ENCODE peak calls at places on chromosomes 6 and 20, in five cellular contexts. H, F, C, M and U are unnamed samples.

GRCh38 chr6:153001767-153002612 is 519 bp downstream of the MTRF1L start:
- DNase-seq in H (no peak), F (no peak), C (no peak), M (peak; percentile 29), U (peak; percentile 20)

GRCh38 chr6:25596928-25597818 is 54.8 kb upstream of the SCGN start:
- DNase-seq in F (no peak), H (no peak), C (no peak), M (no peak), U (no peak)

GRCh38 chr6:155381856-155382690 is 67.8 kb upstream of the TFB1M start:
- DNase-seq in H (no peak), M (no peak), F (peak; percentile 66), C (no peak), U (no peak)

GRCh38 chr6:52361347-52361944 is 505 bp upstream of the PAQR8 start:
- DNase-seq in H (no peak), F (peak; percentile 21), M (no peak), C (no peak), U (peak; percentile 30)

GRCh38 chr20:23867152-23867776 is 12.3 kb downstream of the CST5 start:
- DNase-seq in H (no peak), M (peak; percentile 46), C (no peak), F (no peak), U (no peak)

GRCh38 chr6:146785001-146785585 is 186.3 kb downstream of the ADGB start:
- DNase-seq in C (no peak), F (peak; percentile 37), M (peak; percentile 58), H (no peak), U (peak; percentile 22)

GRCh38 chr20:63032861-63033634 is 26.3 kb upstream of the BHLHE23 start:
- DNase-seq in M (peak; percentile 56), C (no peak), F (no peak), H (no peak), U (peak; percentile 85)

GRCh38 chr6:39166189-39166917 is 51.4 kb upstream of the SAYSD1 start:
- DNase-seq in F (peak; percentile 98), H (peak; percentile 81), M (peak; percentile 73), C (peak; percentile 80), U (peak; percentile 93)

GRCh38 chr6:170522565-170523183 is 30.4 kb downstream of the PSMB1 start:
- DNase-seq in C (no peak), M (no peak), F (peak; percentile 58), H (no peak), U (peak; percentile 48)

GRCh38 chr6:157428418-157429202 is 47.6 kb downstream of the ZDHHC14 start:
- DNase-seq in F (no peak), M (no peak), H (no peak), C (peak; percentile 28), U (peak; percentile 73)

GRCh38 chr20:49186535-49187329 is 1.4 kb downstream of the STAU1 start:
- DNase-seq in F (peak; percentile 29), C (peak; percentile 49), M (peak; percentile 64), H (peak; percentile 65), U (peak; percentile 27)

GRCh38 chr20:31606928-31607639 is 2.0 kb downstream of the ID1 start:
- DNase-seq in M (no peak), F (peak; percentile 84), H (peak; percentile 55), C (peak; percentile 41), U (peak; percentile 75)

GRCh38 chr6:150149146-150149545 is 6.3 kb downstream of the PPP1R14C start:
- DNase-seq in C (no peak), H (no peak), F (no peak), M (no peak), U (no peak)

GRCh38 chr6:102298066-102298465 is 904.6 kb downstream of the GRIK2 start:
- DNase-seq in M (no peak), H (no peak), F (no peak), C (no peak), U (no peak)

GRCh38 chr20:19621072-19621471 is 137.0 kb upstream of the RIN2 start:
- DNase-seq in M (no peak), C (no peak), F (no peak), H (no peak), U (no peak)

GRCh38 chr6:115945306-115945705 is 115.4 kb downstream of the FRK start:
- DNase-seq in H (no peak), C (no peak), F (no peak), M (no peak), U (no peak)

GRCh38 chr6:11762782-11763459 is 15.7 kb downstream of the ADTRP start:
- DNase-seq in F (no peak), M (no peak), H (no peak), C (no peak), U (no peak)

GRCh38 chr6:31304683-31305082 is 32.8 kb upstream of the HLA-C start:
- DNase-seq in M (no peak), C (no peak), H (no peak), F (no peak), U (no peak)

GRCh38 chr6:100693249-100693927 is 187.7 kb downstream of the ASCC3 start:
- DNase-seq in C (no peak), F (no peak), M (no peak), H (no peak), U (no peak)

GRCh38 chr20:56755201-56755600 is 126.1 kb downstream of the TFAP2C start:
- DNase-seq in C (no peak), H (no peak), M (no peak), F (no peak), U (no peak)

GRCh38 chr6:106215608-106216007 is 110.0 kb downstream of the ATG5 start:
- DNase-seq in H (no peak), M (no peak), F (no peak), C (no peak), U (no peak)

GRCh38 chr6:91633374-91634184 is 1046.7 kb upstream of the MAP3K7 start:
- DNase-seq in H (no peak), F (peak; percentile 57), C (no peak), M (no peak), U (no peak)

GRCh38 chr20:36344517-36345132 is 38.5 kb downstream of the DLGAP4 start:
- DNase-seq in H (peak; percentile 37), M (peak; percentile 33), F (no peak), C (peak; percentile 65), U (peak; percentile 94)

GRCh38 chr6:12312736-12313135 is 22.6 kb downstream of the EDN1 start:
- DNase-seq in F (no peak), H (no peak), M (no peak), C (no peak), U (no peak)

GRCh38 chr6:84123186-84123585 is 89.6 kb downstream of the MRAP2 start:
- DNase-seq in F (no peak), H (no peak), M (no peak), C (no peak), U (no peak)

GRCh38 chr6:117352466-117353081 is 73.2 kb downstream of the ROS1 start:
- DNase-seq in M (peak; percentile 1), H (no peak), F (no peak), C (no peak), U (no peak)

GRCh38 chr20:652611-653109 is 340 bp downstream of the SRXN1 start:
- DNase-seq in M (no peak), F (peak; percentile 53), H (peak; percentile 33), C (no peak), U (no peak)

GRCh38 chr20:49853640-49854039 is 41.0 kb downstream of the SLC9A8 start:
- DNase-seq in C (peak; percentile 51), H (no peak), F (peak; percentile 49), M (no peak), U (peak; percentile 58)

GRCh38 chr6:8195714-8196104 is 93.4 kb upstream of the EEF1E1 start:
- DNase-seq in H (no peak), M (no peak), F (no peak), C (no peak), U (no peak)

GRCh38 chr6:75296811-75297779 is 12.5 kb upstream of the TMEM30A start:
- DNase-seq in C (no peak), F (no peak), H (no peak), M (peak; percentile 75), U (peak; percentile 22)

GRCh38 chr6:151330130-151330715 is 61.1 kb downstream of the ZBTB2 start:
- DNase-seq in M (no peak), H (no peak), F (no peak), C (no peak), U (no peak)

GRCh38 chr6:132020138-132020551 is 69.0 kb upstream of the CCN2 start:
- DNase-seq in M (no peak), F (no peak), C (no peak), H (no peak), U (no peak)

GRCh38 chr20:13510837-13511488 is 127.8 kb downstream of the TASP1 start:
- DNase-seq in C (no peak), F (no peak), M (no peak), H (no peak), U (no peak)

GRCh38 chr20:63942250-63943006 is 13.8 kb downstream of the UCKL1 start:
- DNase-seq in F (peak; percentile 42), H (peak; percentile 69), M (peak; percentile 82), C (no peak), U (peak; percentile 98)

GRCh38 chr20:41110930-41111577 is 26.3 kb upstream of the PLCG1 start:
- DNase-seq in M (no peak), C (peak; percentile 33), H (no peak), F (no peak), U (no peak)

GRCh38 chr20:41111578-41111951 is 25.8 kb upstream of the PLCG1 start:
- DNase-seq in H (no peak), C (no peak), F (no peak), M (no peak), U (no peak)

GRCh38 chr20:41110012-41110411 is 27.3 kb upstream of the PLCG1 start:
- DNase-seq in H (no peak), M (no peak), C (no peak), F (no peak), U (no peak)

DNA sequence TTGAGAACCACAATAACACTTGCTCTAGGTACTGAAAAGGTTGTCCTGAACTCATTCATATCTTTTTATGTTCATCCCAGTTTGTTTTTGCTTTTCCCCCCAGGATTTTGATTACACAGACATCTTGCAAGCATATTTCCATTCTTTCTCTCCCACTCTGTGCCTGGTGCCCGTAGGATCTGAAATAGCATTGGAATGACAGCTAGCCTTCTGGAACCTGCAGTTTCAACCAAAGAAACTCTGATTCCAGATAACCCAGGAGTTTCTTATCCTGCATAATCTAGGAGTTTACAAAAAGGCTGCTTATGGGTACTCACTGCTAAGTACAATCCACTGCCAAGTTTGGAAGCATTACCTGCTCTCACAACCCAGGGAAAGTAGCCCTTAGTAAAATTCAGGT is 28.8 kb upstream of the PLCG1 start:
- DNase-seq in H (no peak), C (no peak), F (no peak), M (no peak), U (no peak)
- H3K36me3 ChIP-seq in H (peaks cover 79% of the 10 kb centered on the region), C (peaks cover 50% of the 10 kb centered on the region), F (peaks cover 64% of the 10 kb centered on the region), M (peaks cover 99% of the 10 kb centered on the region), U (peaks cover 19% of the 10 kb centered on the region)

DNA sequence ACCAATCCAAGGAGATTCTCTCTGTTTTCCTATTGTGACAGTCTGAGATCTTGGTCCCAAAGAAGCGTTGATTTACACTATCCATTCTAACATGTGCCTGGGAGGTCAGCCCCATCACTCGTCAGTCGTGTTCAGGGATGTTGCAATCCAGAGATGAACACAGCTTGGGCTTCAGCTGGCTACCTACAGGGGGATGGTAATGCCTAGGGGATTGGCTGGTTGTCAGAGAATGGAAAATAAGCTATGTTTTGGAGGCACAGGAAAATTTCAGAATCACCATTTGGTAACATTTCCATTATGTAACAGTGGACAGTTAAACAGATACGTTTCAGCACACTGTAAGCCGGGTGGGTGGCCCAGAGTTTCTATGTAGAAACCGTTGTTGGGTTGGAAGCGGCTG is 147.1 kb upstream of the RALGAPA2 start:
- DNase-seq in H (no peak), C (no peak), M (no peak), F (no peak), U (no peak)
- H3K36me3 ChIP-seq in H (no peaks in the 10 kb centered on the region), C (no peaks in the 10 kb centered on the region), M (no peaks in the 10 kb centered on the region), F (no peaks in the 10 kb centered on the region), U (no peaks in the 10 kb centered on the region)

GRCh38 chr20:44616604-44616964 is 34.2 kb downstream of the PKIG start:
- DNase-seq in M (no peak), H (peak; percentile 46), C (no peak), F (no peak), U (peak; percentile 85)
- H3K36me3 ChIP-seq in M (peaks cover 98% of the 10 kb centered on the region), H (peaks cover 85% of the 10 kb centered on the region), C (no peaks in the 10 kb centered on the region), F (peaks cover 27% of the 10 kb centered on the region), U (peaks cover 3% of the 10 kb centered on the region)

GRCh38 chr20:35040646-35041045 is 52.0 kb downstream of the TRPC4AP start:
- DNase-seq in H (no peak), C (no peak), F (peak; percentile 73), M (no peak), U (no peak)
- H3K36me3 ChIP-seq in H (peaks cover 75% of the 10 kb centered on the region), C (peaks cover 11% of the 10 kb centered on the region), F (peaks cover 38% of the 10 kb centered on the region), M (peaks cover 45% of the 10 kb centered on the region), U (peaks cover 13% of the 10 kb centered on the region)